ENCODE peak calls at places on chromosomes 16 and 17, in five cellular contexts. I, Z, O, C and U are unnamed samples.

GRCh38 chr16:27795992-27796614 is 246.2 kb downstream of the KATNIP start:
- DNase-seq in I (peak), Z (peak), O (peak), C (no peak), U (no peak)

GRCh38 chr16:75860654-75861053 is 134.4 kb upstream of the CPHXL start:
- DNase-seq in I (no peak), Z (no peak), O (peak), C (no peak), U (no peak)

GRCh38 chr16:63890072-63890471 is 1231.8 kb downstream of the CDH11 start:
- DNase-seq in I (no peak), Z (no peak), O (peak), C (no peak), U (no peak)

GRCh38 chr16:21265104-21265825 is 12.8 kb downstream of the CRYM start:
- DNase-seq in I (no peak), Z (peak), O (no peak), C (no peak), U (peak)

GRCh38 chr17:31494259-31495048 is 103.0 kb downstream of the RAB11FIP4 start:
- DNase-seq in I (peak), Z (no peak), O (no peak), C (no peak), U (no peak)

GRCh38 chr16:74738134-74738541 is 36.5 kb downstream of the FA2H start:
- DNase-seq in I (peak), Z (no peak), O (no peak), C (no peak), U (no peak)

GRCh38 chr17:29546085-29546484 is 20.8 kb downstream of the ABHD15 start:
- DNase-seq in I (no peak), Z (no peak), O (no peak), C (no peak), U (no peak)

GRCh38 chr17:18039535-18040286 is 503 bp downstream of the GID4 start:
- DNase-seq in I (peak), Z (no peak), O (no peak), C (no peak), U (peak)

GRCh38 chr17:76537578-76538280 is at the start of gene CYGB:
- DNase-seq in I (no peak), Z (peak), O (no peak), C (no peak), U (peak)

GRCh38 chr17:82252511-82253178 is 20.9 kb downstream of the CSNK1D start:
- DNase-seq in I (no peak), Z (no peak), O (no peak), C (no peak), U (peak)
- H3K27ac ChIP-seq in I (no peak), Z (no peak), O (no peak), C (no peak), U (no peak)

GRCh38 chr16:66560107-66560506 is 6.1 kb upstream of the CMTM1 start:
- DNase-seq in I (no peak), Z (no peak), O (no peak), C (no peak), U (no peak)
- H3K4me3 ChIP-seq in I (no peak), Z (no peak), O (no peak), C (no peak), U (no peak)

GRCh38 chr17:75344664-75345063 is 55.4 kb upstream of the SLC25A19 start:
- DNase-seq in I (no peak), Z (no peak), O (no peak), C (no peak), U (no peak)
- H3K27ac ChIP-seq in I (peak), Z (no peak), O (no peak), C (no peak), U (no peak)

GRCh38 chr16:31093132-31093703 is 1.4 kb downstream of the VKORC1 start:
- DNase-seq in I (peak), Z (no peak), O (no peak), C (no peak), U (peak)
- H3K4me3 ChIP-seq in I (peak), Z (peak), O (no peak), C (peak), U (peak)

GRCh38 chr16:65037558-65037957 is 84.3 kb downstream of the CDH11 start:
- DNase-seq in I (no peak), Z (no peak), O (no peak), C (no peak), U (no peak)
- H3K27ac ChIP-seq in I (no peak), Z (no peak), O (no peak), C (no peak), U (no peak)